ENCODE peak calls at places on chromosomes 12 and 14, in five cellular contexts. A is NT2/D1, F is neural progenitor cell, U is HCT116, Z is PC-3. N is an unnamed sample. For H3K36me3, the result is how much of the 10 kb centered on the place peaks cover.

GRCh38 chr12:100213016-100213891 is 12.6 kb downstream of the ACTR6 start:
- DNase-seq in A (no peak), F (no peak), U (no peak), Z (no peak), N (no peak)

GRCh38 chr14:59224341-59224740 is 35.9 kb downstream of the DAAM1 start:
- DNase-seq in A (no peak), F (no peak), U (no peak), Z (no peak), N (no peak)

GRCh38 chr12:97513921-97514320 is 51.3 kb downstream of the RMST start:
- DNase-seq in A (no peak), F (no peak), U (no peak), Z (no peak), N (no peak)

GRCh38 chr14:57871487-57872080 is 5.7 kb upstream of the SLC35F4 start:
- DNase-seq in A (peak), F (peak), U (peak), Z (peak), N (peak)

GRCh38 chr14:69917287-69917686 is 38.1 kb downstream of the SMOC1 start:
- DNase-seq in A (no peak), F (no peak), U (no peak), Z (no peak), N (no peak)

GRCh38 chr12:48815281-48816110 is 2.8 kb upstream of the CACNB3 start:
- DNase-seq in A (peak), F (peak), U (peak), Z (peak), N (peak)

GRCh38 chr12:112166051-112167015 is 41.0 kb downstream of the TRAFD1 start:
- DNase-seq in A (no peak), F (no peak), U (no peak), Z (no peak), N (no peak)

GRCh38 chr12:19992311-19992710 is 376.0 kb upstream of the PDE3A start:
- DNase-seq in A (no peak), F (no peak), U (no peak), Z (no peak), N (no peak)

GRCh38 chr12:802242-802995 is 50.0 kb downstream of the WNK1 start:
- DNase-seq in A (no peak), F (no peak), U (no peak), Z (no peak), N (peak)

GRCh38 chr12:34286934-34287333 is 264.6 kb downstream of the ALG10 start:
- DNase-seq in A (no peak), F (no peak), U (no peak), Z (no peak), N (no peak)

GRCh38 chr12:129028824-129029223 is 175.5 kb downstream of the GLT1D1 start:
- DNase-seq in A (no peak), F (no peak), U (no peak), Z (no peak), N (no peak)

GRCh38 chr12:89016970-89017778 is 335.1 kb downstream of the DUSP6 start:
- DNase-seq in A (peak), F (peak), U (peak), Z (peak), N (peak)

GRCh38 chr14:103886304-103887169 is 39.2 kb upstream of the PPP1R13B start:
- DNase-seq in A (no peak), F (peak), U (no peak), Z (no peak), N (no peak)

GRCh38 chr12:54398995-54399793 is 14.7 kb upstream of the ZNF385A start:
- DNase-seq in A (peak), F (peak), U (peak), Z (peak), N (peak)

GRCh38 chr12:110776410-110776809 is 33.7 kb upstream of the PPP1CC start:
- DNase-seq in A (no peak), F (no peak), U (no peak), Z (no peak), N (no peak)

GRCh38 chr14:50773632-50774541 is 57.1 kb downstream of the NIN start:
- DNase-seq in A (peak), F (peak), U (no peak), Z (peak), N (peak)

GRCh38 chr14:63712123-63712522 is 15.7 kb downstream of the SGPP1 start:
- DNase-seq in A (no peak), F (no peak), U (no peak), Z (no peak), N (no peak)

GRCh38 chr12:96194901-96195844 is 998 bp downstream of the ELK3 start:
- DNase-seq in A (peak), F (peak), U (peak), Z (peak), N (peak)

GRCh38 chr12:96193725-96194571 is at the start of gene ELK3:
- DNase-seq in A (peak), F (peak), U (no peak), Z (peak), N (peak)

GRCh38 chr12:96192926-96193573 is 1.1 kb upstream of the ELK3 start:
- DNase-seq in A (no peak), F (no peak), U (no peak), Z (no peak), N (no peak)

GRCh38 chr12:96195845-96196451 is 1.8 kb downstream of the ELK3 start:
- DNase-seq in A (peak), F (peak), U (no peak), Z (peak), N (peak)

DNA sequence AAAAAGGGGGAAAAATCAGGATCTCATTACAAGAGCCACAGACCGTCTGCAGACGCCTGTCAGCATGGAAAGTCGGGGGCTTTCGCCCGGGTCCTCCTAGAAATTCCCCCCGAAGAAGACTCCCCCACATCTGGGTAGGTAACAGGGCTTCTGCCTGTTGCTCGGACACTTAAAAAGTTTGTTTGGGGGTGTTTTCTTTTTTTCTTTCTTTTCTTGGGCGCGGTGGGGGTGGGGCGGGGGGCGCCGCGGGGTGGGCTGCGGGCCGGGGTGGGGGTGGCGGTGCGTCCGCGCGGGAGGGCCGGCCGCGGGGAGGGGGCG is 356 bp downstream of the ELK3 start:
- DNase-seq in A (no peak), F (no peak), U (no peak), Z (no peak), N (no peak)
- H3K9ac ChIP-seq in A (peak), F (no peak), U (peak), Z (peak), N (peak)

DNA sequence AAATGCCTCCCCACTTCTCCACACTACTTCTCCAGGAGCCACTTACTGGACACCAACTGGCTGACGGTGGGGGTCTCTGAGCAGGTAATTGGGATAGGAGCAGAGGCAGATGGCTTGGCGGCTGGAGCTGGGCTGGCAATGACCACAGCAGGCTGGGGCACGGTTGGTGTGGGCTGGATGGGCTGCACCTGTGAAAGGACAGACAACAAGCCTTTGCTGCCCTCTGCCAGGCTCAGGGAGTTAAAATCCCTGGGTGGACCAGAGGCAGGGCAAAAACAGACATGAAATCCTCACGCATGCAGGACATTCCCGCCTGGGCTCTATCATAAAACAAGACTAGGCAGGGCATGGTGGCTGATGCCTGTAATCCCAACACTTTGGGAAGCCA is 19.3 kb upstream of the TFCP2 start:
- DNase-seq in A (no peak), F (no peak), U (no peak), Z (no peak), N (no peak)
- H3K36me3 ChIP-seq in A (under half), F (under half), U (under half), Z (under half), N (under half)

DNA sequence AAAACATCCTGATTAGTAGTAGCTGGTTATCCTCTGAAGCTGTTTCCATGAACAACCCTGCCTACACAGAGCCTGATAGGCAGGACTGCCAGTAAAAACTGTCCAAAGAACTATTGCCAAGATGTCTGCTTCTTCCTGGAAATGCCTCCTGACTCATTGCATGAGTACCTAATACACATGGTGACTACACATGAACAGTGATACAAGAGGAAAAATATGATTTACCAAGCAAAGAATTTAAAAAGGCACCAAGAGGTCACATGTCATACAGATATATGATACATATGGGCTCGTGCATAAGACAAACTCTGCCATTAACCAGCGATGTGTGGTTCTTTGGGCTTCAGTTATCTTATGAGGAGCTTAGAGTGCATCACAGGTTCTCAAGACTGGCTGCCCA is 552.3 kb downstream of the SLC16A7 start:
- DNase-seq in A (no peak), F (no peak), U (no peak), Z (peak), N (peak)
- H3K9ac ChIP-seq in A (no peak), F (no peak), U (no peak), Z (no peak), N (no peak)

DNA sequence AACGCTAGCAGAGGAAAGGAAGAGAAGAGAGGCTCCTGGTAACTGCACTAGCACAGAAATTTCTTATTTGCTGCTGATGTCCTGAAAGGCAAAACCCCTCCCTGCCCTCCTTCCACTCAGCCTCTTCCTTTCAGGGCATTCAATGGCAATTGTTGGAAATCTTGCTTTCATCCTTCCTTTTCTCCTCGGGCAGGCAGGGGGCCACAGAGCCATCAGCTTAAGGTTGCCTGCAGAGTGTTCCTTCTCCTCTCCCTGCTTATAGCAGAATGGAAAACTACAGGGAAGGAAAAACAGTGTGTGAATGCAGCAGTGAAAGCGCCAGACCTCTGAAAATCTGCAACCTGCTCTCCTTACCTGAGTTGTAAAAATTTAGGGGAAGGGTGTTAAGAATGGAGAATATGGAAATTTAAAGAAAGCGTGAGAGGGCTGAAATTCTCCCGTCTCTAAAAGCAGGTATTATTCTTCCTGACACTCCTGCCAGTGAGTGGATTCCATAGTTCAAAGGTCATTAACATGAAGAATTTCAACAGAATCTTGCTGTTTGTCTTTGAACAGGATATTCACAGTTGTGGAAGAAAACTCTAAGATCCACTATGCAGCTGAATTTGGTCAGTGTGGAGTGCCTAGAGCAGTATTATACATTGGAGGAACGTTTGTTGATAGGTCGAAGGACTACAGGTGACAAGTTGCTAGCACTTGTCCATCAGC is 348.8 kb downstream of the KCNH5 start:
- DNase-seq in A (peak), F (peak), U (no peak), Z (no peak), N (no peak)
- H3K36me3 ChIP-seq in A (under half), F (under half), U (under half), Z (under half), N (under half)

GRCh38 chr12:11767029-11767724 is 117.7 kb downstream of the ETV6 start:
- DNase-seq in A (no peak), F (no peak), U (no peak), Z (no peak), N (no peak)
- H3K9ac ChIP-seq in A (no peak), F (no peak), U (no peak), Z (no peak), N (no peak)

GRCh38 chr12:21644516-21644915 is 13.1 kb downstream of the LDHB start:
- DNase-seq in A (no peak), F (no peak), U (no peak), Z (no peak), N (peak)
- H3K36me3 ChIP-seq in A (half or more), F (half or more), U (half or more), Z (half or more), N (under half)

GRCh38 chr14:89351958-89352404 is 65.1 kb downstream of the FOXN3 start:
- DNase-seq in A (no peak), F (no peak), U (no peak), Z (no peak), N (no peak)
- H3K9ac ChIP-seq in A (no peak), F (no peak), U (no peak), Z (no peak), N (no peak)

GRCh38 chr12:132965796-132966195 is 9.7 kb upstream of the ZNF605 start:
- DNase-seq in A (no peak), F (no peak), U (no peak), Z (no peak), N (no peak)
- H3K36me3 ChIP-seq in A (under half), F (under half), U (under half), Z (under half), N (under half)

N was measured in fibroblast of lung.